ENCODE peak calls at places on chromosomes 13 and 19, in four cellular contexts. C is T-helper 17 cell, Z is neural crest cell, V is NCI-H1092. F is an unnamed sample.

GRCh38 chr13:41060723-41061074 is 610 bp upstream of the WBP4 start:
- DNase-seq in C (peak), Z (peak), V (peak), F (peak)

GRCh38 chr19:33620611-33621010 is 1.1 kb upstream of the CHST8 start:
- DNase-seq in C (no peak), Z (no peak), V (no peak), F (no peak)

GRCh38 chr13:22031702-22032286 is 360.9 kb downstream of the FGF9 start:
- DNase-seq in C (no peak), Z (no peak), V (no peak), F (no peak)

GRCh38 chr19:48966541-48967345 is 1.6 kb downstream of the FTL start:
- DNase-seq in C (no peak), Z (no peak), V (no peak), F (no peak)

GRCh38 chr19:41416194-41416674 is 10.9 kb downstream of the B3GNT8 start:
- DNase-seq in C (no peak), Z (no peak), V (no peak), F (no peak)

GRCh38 chr19:16364231-16364865 is 39.7 kb downstream of the KLF2 start:
- DNase-seq in C (no peak), Z (no peak), V (no peak), F (no peak)

GRCh38 chr13:39353988-39354387 is 249.0 kb downstream of the LHFPL6 start:
- DNase-seq in C (no peak), Z (no peak), V (no peak), F (no peak)

GRCh38 chr19:751501-752341 is 809 bp downstream of the MISP start:
- DNase-seq in C (no peak), Z (no peak), V (no peak), F (no peak)

GRCh38 chr19:54096642-54097106 is 3.9 kb downstream of the OSCAR start:
- DNase-seq in C (no peak), Z (no peak), V (no peak), F (no peak)

GRCh38 chr19:28019901-28020300 is 1193.0 kb downstream of the UQCRFS1 start:
- DNase-seq in C (no peak), Z (no peak), V (no peak), F (no peak)

GRCh38 chr13:52104624-52105023 is 24.2 kb downstream of the NEK5 start:
- DNase-seq in C (no peak), Z (no peak), V (no peak), F (no peak)

GRCh38 chr19:11984986-11985385 is 20.1 kb downstream of the ZNF763 start:
- DNase-seq in C (no peak), Z (peak), V (no peak), F (peak)

GRCh38 chr19:7648265-7649014 is 11.5 kb downstream of the STXBP2 start:
- DNase-seq in C (no peak), Z (no peak), V (no peak), F (no peak)

GRCh38 chr19:35860818-35861639 is 4.3 kb downstream of the KIRREL2 start:
- DNase-seq in C (no peak), Z (peak), V (no peak), F (no peak)

GRCh38 chr13:44049546-44049945 is 169.8 kb downstream of the LACC1 start:
- DNase-seq in C (no peak), Z (no peak), V (peak), F (no peak)